ENCODE peak calls at places on chromosome 16, in four cellular contexts. V is heart right ventricle, U is body of pancreas, M is suprapubic skin. O is an unnamed sample.

GRCh38 chr16:80620656-80621605 is 80.1 kb downstream of the DYNLRB2 start:
- DNase-seq in V (no peak), U (no peak), M (no peak), O (no peak)

GRCh38 chr16:31077592-31078199 is 3.5 kb downstream of the ZNF646 start:
- DNase-seq in V (no peak), U (no peak), M (no peak), O (peak; percentile 58)

GRCh38 chr16:86676216-86676800 is 98.0 kb downstream of the FOXL1 start:
- DNase-seq in V (no peak), U (no peak), M (peak; percentile 23), O (no peak)

GRCh38 chr16:49461517-49461951 is 87.9 kb downstream of the C16orf78 start:
- DNase-seq in V (no peak), U (no peak), M (peak; percentile 65), O (peak; percentile 18)

GRCh38 chr16:12494716-12495115 is 309.0 kb downstream of the CPPED1 start:
- DNase-seq in V (no peak), U (no peak), M (no peak), O (no peak)

GRCh38 chr16:74325331-74325730 is 28.7 kb downstream of the PSMD7 start:
- DNase-seq in V (no peak), U (no peak), M (no peak), O (no peak)

GRCh38 chr16:12215302-12216105 is 239.0 kb downstream of the SNX29 start:
- DNase-seq in V (no peak), U (no peak), M (no peak), O (no peak)

GRCh38 chr16:19168173-19169080 is at the start of gene SYT17:
- DNase-seq in V (peak; percentile 14), U (peak; percentile 24), M (no peak), O (peak; percentile 39)

GRCh38 chr16:59754854-59755253 is 1020.7 kb upstream of the GOT2 start:
- DNase-seq in V (no peak), U (no peak), M (no peak), O (peak; percentile 37)

GRCh38 chr16:20114356-20114755 is 40.7 kb upstream of the GPR139 start:
- DNase-seq in V (no peak), U (peak; percentile 75), M (no peak), O (no peak)

GRCh38 chr16:54649846-54650245 is 280.8 kb upstream of the IRX5 start:
- DNase-seq in V (no peak), U (no peak), M (no peak), O (no peak)

GRCh38 chr16:88010971-88011483 is 59.8 kb downstream of the BANP start:
- DNase-seq in V (no peak), U (no peak), M (no peak), O (no peak)

GRCh38 chr16:55001931-55002330 is 71.3 kb downstream of the IRX5 start:
- DNase-seq in V (no peak), U (no peak), M (no peak), O (no peak)

GRCh38 chr16:81071816-81072215 is 5.2 kb downstream of the C16orf46 start:
- DNase-seq in V (no peak), U (no peak), M (no peak), O (no peak)

GRCh38 chr16:65524997-65525396 is 403.1 kb upstream of the CDH11 start:
- DNase-seq in V (no peak), U (no peak), M (no peak), O (peak; percentile 37)

GRCh38 chr16:27431773-27432599 is 30.0 kb downstream of the IL21R start:
- DNase-seq in V (peak; percentile 1), U (no peak), M (peak; percentile 34), O (peak; percentile 19)

GRCh38 chr16:24873028-24873427 is 27.3 kb downstream of the SLC5A11 start:
- DNase-seq in V (no peak), U (no peak), M (no peak), O (no peak)

GRCh38 chr16:30060354-30061194 is 5.0 kb upstream of the ALDOA start:
- DNase-seq in V (no peak), U (no peak), M (no peak), O (no peak)

GRCh38 chr16:11742041-11742535 is 569 bp downstream of the TXNDC11 start:
- DNase-seq in V (peak; percentile 24), U (peak; percentile 61), M (peak; percentile 84), O (peak; percentile 56)

GRCh38 chr16:85554791-85555548 is 58.2 kb upstream of the GSE1 start:
- DNase-seq in V (peak; percentile 70), U (peak; percentile 72), M (no peak), O (peak; percentile 76)

GRCh38 chr16:49821614-49822282 is 34.2 kb downstream of the ZNF423 start:
- DNase-seq in V (no peak), U (no peak), M (no peak), O (no peak)

GRCh38 chr16:49287572-49287971 is 5.9 kb upstream of the CBLN1 start:
- DNase-seq in V (no peak), U (no peak), M (no peak), O (no peak)

GRCh38 chr16:81582655-81583441 is 138.2 kb downstream of the CMIP start:
- DNase-seq in V (no peak), U (peak; percentile 54), M (no peak), O (no peak)

GRCh38 chr16:88965411-88965810 is 11.6 kb downstream of the CBFA2T3 start:
- DNase-seq in V (no peak), U (no peak), M (no peak), O (peak; percentile 55)

GRCh38 chr16:31451681-31452351 is 7.5 kb upstream of the ARMC5 start:
- DNase-seq in V (peak; percentile 47), U (peak; percentile 66), M (peak; percentile 75), O (no peak)

GRCh38 chr16:87284183-87284582 is 33.0 kb downstream of the C16orf95 start:
- DNase-seq in V (no peak), U (no peak), M (no peak), O (no peak)

GRCh38 chr16:87180069-87180468 is 137.1 kb downstream of the C16orf95 start:
- DNase-seq in V (no peak), U (no peak), M (no peak), O (no peak)

GRCh38 chr16:81558077-81558443 is 113.5 kb downstream of the CMIP start:
- DNase-seq in V (no peak), U (no peak), M (no peak), O (no peak)

GRCh38 chr16:14364386-14365199 is 265.5 kb downstream of the PARN start:
- DNase-seq in V (no peak), U (no peak), M (no peak), O (no peak)

GRCh38 chr16:82660078-82660645 is 33.4 kb downstream of the CDH13 start:
- DNase-seq in V (no peak), U (no peak), M (no peak), O (no peak)

GRCh38 chr16:984736-985135 is 3.2 kb downstream of the SOX8 start:
- DNase-seq in V (no peak), U (no peak), M (no peak), O (no peak)

GRCh38 chr16:22205577-22206012 is 483 bp upstream of the EEF2K start:
- DNase-seq in V (no peak), U (no peak), M (no peak), O (no peak)

GRCh38 chr16:35173295-35173694 is 1713.9 kb downstream of the TP53TG3F start:
- DNase-seq in V (no peak), U (no peak), M (no peak), O (no peak)
- H3K9me3 ChIP-seq in V (no peaks in the 10 kb centered on the region), U (no peaks in the 10 kb centered on the region), M (peaks cover 7% of the 10 kb centered on the region), O (peaks cover 35% of the 10 kb centered on the region)

DNA sequence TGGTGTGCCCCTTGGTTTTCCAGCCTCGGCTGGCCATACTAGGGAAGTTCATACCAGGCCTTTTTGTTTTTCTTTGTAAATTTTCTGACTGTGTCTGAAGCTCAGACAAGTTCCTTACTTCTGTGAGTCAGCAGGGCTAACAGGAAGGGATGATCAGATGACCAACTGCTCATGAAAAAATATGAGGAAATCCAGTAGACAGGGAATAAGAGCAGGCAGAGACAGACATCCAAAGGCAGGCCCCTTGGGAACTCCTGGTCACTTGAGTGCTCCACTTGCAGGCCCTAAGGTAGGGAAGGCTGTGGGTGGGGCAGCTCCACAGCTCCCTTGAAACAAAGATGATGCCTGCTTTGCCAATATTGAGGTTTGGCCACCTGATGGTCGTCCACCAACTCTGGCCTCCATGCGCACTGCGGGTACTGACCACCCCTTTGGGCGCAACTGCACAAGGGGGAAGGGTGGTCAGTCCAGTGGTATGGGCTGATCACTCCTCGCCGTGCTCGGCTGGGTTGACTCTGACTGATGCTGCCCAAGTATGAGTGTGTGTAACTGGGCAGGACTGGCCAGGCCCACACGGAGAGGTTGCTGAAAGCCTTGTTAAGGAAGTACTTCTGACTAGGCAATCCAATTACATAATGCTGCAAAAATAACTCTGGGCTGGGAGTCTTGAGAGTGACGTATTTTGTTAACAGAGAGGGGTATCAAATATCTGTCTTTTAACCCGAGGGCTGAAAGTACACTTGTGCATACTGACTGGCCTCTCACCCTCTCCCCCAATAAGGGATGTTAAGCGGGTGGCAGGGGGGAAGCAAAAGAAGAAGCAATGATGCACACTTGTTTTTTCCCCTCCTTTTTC is 20.8 kb upstream of the ZFHX3 start:
- DNase-seq in V (peak; percentile 79), U (peak; percentile 69), M (no peak), O (peak; percentile 87)
- H3K27ac ChIP-seq in V (peak overlapping the region; percentile 75), U (peak overlapping the region; percentile 59), M (peak overlapping the region; percentile 61), O (peak overlapping the region; percentile 90)

GRCh38 chr16:3383045-3383448 is 17.8 kb downstream of the ZSCAN32 start:
- DNase-seq in V (no peak), U (no peak), M (no peak), O (no peak)
- H3K9me3 ChIP-seq in V (peaks cover 78% of the 10 kb centered on the region), U (peaks cover 10% of the 10 kb centered on the region), M (peaks cover 75% of the 10 kb centered on the region), O (peaks cover 6% of the 10 kb centered on the region)

GRCh38 chr16:57471852-57472664 is 9.6 kb downstream of the POLR2C start:
- DNase-seq in V (no peak), U (peak; percentile 50), M (no peak), O (no peak)
- H3K27ac ChIP-seq in V (no peak overlapping the region), U (no peak overlapping the region), M (no peak overlapping the region), O (no peak overlapping the region)

GRCh38 chr16:35180970-35181369 is 1721.6 kb downstream of the TP53TG3F start:
- DNase-seq in V (no peak), U (no peak), M (peak; percentile 60), O (no peak)
- H3K9me3 ChIP-seq in V (no peaks in the 10 kb centered on the region), U (no peaks in the 10 kb centered on the region), M (no peaks in the 10 kb centered on the region), O (no peaks in the 10 kb centered on the region)

O was measured in left lung.